ENCODE peak calls at places on chromosomes 12 and 14, in four cellular contexts. G, T, N and E are unnamed samples.

GRCh38 chr12:96218989-96219678 is 25.0 kb downstream of the ELK3 start:
- DNase-seq in N (no peak), T (no peak), G (no peak), E (no peak)

GRCh38 chr14:104895207-104895785 is 29.4 kb upstream of the PLD4 start:
- DNase-seq in N (no peak), T (no peak), G (no peak), E (peak)

GRCh38 chr12:121128908-121129704 is 3.6 kb upstream of the P2RX7 start:
- DNase-seq in G (no peak), N (peak), T (no peak), E (peak)

GRCh38 chr12:113161415-113162016 is 12.0 kb downstream of the CFAP73 start:
- DNase-seq in G (peak), N (no peak), T (peak), E (no peak)

GRCh38 chr12:51820721-51821422 is 27.6 kb downstream of the FIGNL2 start:
- DNase-seq in N (no peak), T (peak), G (peak), E (no peak)

GRCh38 chr12:115260807-115261161 is 576.8 kb upstream of the TBX3 start:
- DNase-seq in T (no peak), N (no peak), G (no peak), E (no peak)

GRCh38 chr12:103905730-103906349 is 24.4 kb upstream of the HSP90B1 start:
- DNase-seq in G (no peak), T (no peak), N (no peak), E (no peak)

GRCh38 chr14:91409991-91410401 is 7.6 kb downstream of the CCDC88C start:
- DNase-seq in N (no peak), G (no peak), T (no peak), E (no peak)

GRCh38 chr12:109157986-109158385 is 41.6 kb downstream of the ACACB start:
- DNase-seq in N (no peak), G (no peak), T (no peak), E (no peak)

GRCh38 chr14:99239661-99240092 is 32.3 kb downstream of the BCL11B start:
- DNase-seq in G (no peak), T (no peak), N (no peak), E (no peak)

GRCh38 chr12:112909693-112910092 is 2.9 kb downstream of the OAS1 start:
- DNase-seq in T (no peak), N (no peak), G (no peak), E (no peak)

GRCh38 chr14:96254696-96255095 is 1.3 kb upstream of the BDKRB1 start:
- DNase-seq in T (no peak), N (peak), G (no peak), E (no peak)

GRCh38 chr12:111126331-111126730 is 206.0 kb upstream of the MYL2 start:
- DNase-seq in G (no peak), T (no peak), N (no peak), E (peak)

GRCh38 chr12:67645571-67645970 is 3.0 kb upstream of the DYRK2 start:
- DNase-seq in G (no peak), T (no peak), N (peak), E (no peak)

GRCh38 chr12:41013921-41014642 is 174.0 kb upstream of the PDZRN4 start:
- DNase-seq in N (peak), T (no peak), G (no peak), E (no peak)

GRCh38 chr12:110658882-110659281 is 30.0 kb downstream of the HVCN1 start:
- DNase-seq in T (no peak), N (no peak), G (no peak), E (no peak)

GRCh38 chr14:70856851-70857498 is 47.7 kb upstream of the MAP3K9 start:
- DNase-seq in T (no peak), G (no peak), N (peak), E (no peak)

GRCh38 chr14:91229743-91230200 is 14.7 kb downstream of the GPR68 start:
- DNase-seq in G (no peak), N (peak), T (no peak), E (no peak)

GRCh38 chr14:70069186-70069585 is 119.6 kb downstream of the SLC8A3 start:
- DNase-seq in T (no peak), N (no peak), G (no peak), E (no peak)

GRCh38 chr14:21104448-21105060 is 3.7 kb downstream of the TMEM253 start:
- DNase-seq in N (peak), G (no peak), T (peak), E (peak)

GRCh38 chr12:2925322-2925995 is 33.7 kb upstream of the TEAD4 start:
- DNase-seq in T (no peak), N (no peak), G (no peak), E (no peak)

GRCh38 chr12:47078733-47079364 is 572 bp upstream of the PCED1B start:
- DNase-seq in T (peak), G (no peak), N (peak), E (peak)

GRCh38 chr12:977163-977562 is 13.9 kb upstream of the ERC1 start:
- DNase-seq in T (no peak), G (no peak), N (no peak), E (no peak)

GRCh38 chr14:85573406-85573805 is 43.5 kb downstream of the FLRT2 start:
- DNase-seq in N (peak), G (no peak), T (no peak), E (no peak)

GRCh38 chr12:52896190-52897100 is 8.4 kb downstream of the KRT8 start:
- DNase-seq in N (peak), T (no peak), G (no peak), E (no peak)

GRCh38 chr14:33509927-33510535 is 440.8 kb downstream of the EGLN3 start:
- DNase-seq in N (peak), T (no peak), G (no peak), E (peak)

GRCh38 chr12:51217133-51217967 is 512 bp downstream of the POU6F1 start:
- DNase-seq in N (peak), G (peak), T (peak), E (peak)

GRCh38 chr14:21520718-21521117 is 5.4 kb downstream of the SALL2 start:
- DNase-seq in G (no peak), N (no peak), T (no peak), E (no peak)

GRCh38 chr12:113468365-113469223 is 3.1 kb downstream of the LHX5 start:
- DNase-seq in G (peak), N (no peak), T (peak), E (no peak)

GRCh38 chr14:21019377-21019776 is 5.5 kb downstream of the NDRG2 start:
- DNase-seq in N (no peak), G (no peak), T (no peak), E (no peak)

GRCh38 chr12:48999371-49000131 is at the start of gene DDN:
- DNase-seq in N (peak), G (no peak), T (peak), E (peak)

GRCh38 chr12:129839679-129840078 is 64.1 kb downstream of the TMEM132D start:
- DNase-seq in G (no peak), T (no peak), N (no peak), E (no peak)

GRCh38 chr12:107514887-107515445 is 170.6 kb upstream of the PWP1 start:
- DNase-seq in T (no peak), G (no peak), N (peak), E (no peak)

GRCh38 chr14:99517046-99517642 is 35.9 kb downstream of the CCNK start:
- DNase-seq in N (no peak), G (no peak), T (no peak), E (no peak)

GRCh38 chr14:104117341-104118005 is 20.9 kb upstream of the KIF26A start:
- DNase-seq in G (no peak), T (peak), N (no peak), E (no peak)

GRCh38 chr12:116657921-116658495 is 79.9 kb downstream of the SPRING1 start:
- DNase-seq in N (no peak), G (no peak), T (no peak), E (no peak)
- H3K27ac ChIP-seq in N (no peak), G (no peak), T (no peak), E (no peak)

GRCh38 chr14:75295061-75295461 is 16.4 kb downstream of the FOS start:
- DNase-seq in G (peak), N (peak), T (peak), E (peak)
- H3K27ac ChIP-seq in G (no peak), N (peak), T (no peak), E (peak)

GRCh38 chr12:118297284-118297683 is 75.4 kb downstream of the TAOK3 start:
- DNase-seq in N (no peak), G (no peak), T (no peak), E (no peak)
- H3K27ac ChIP-seq in N (no peak), G (no peak), T (no peak), E (no peak)

GRCh38 chr12:7501031-7501585 is 2.5 kb downstream of the CD163 start:
- DNase-seq in G (no peak), N (no peak), T (no peak), E (no peak)

GRCh38 chr12:7498832-7499231 is 4.7 kb downstream of the CD163 start:
- DNase-seq in G (no peak), N (peak), T (no peak), E (no peak)

GRCh38 chr12:7502612-7503011 is 965 bp downstream of the CD163 start:
- DNase-seq in G (no peak), N (no peak), T (no peak), E (no peak)

GRCh38 chr12:7503686-7504085 is at the start of gene CD163:
- DNase-seq in N (no peak), T (no peak), G (no peak), E (no peak)
- H3K27ac ChIP-seq in N (no peak), T (no peak), G (no peak), E (peak)

GRCh38 chr12:93742086-93742934 is 65.1 kb downstream of the CRADD start:
- DNase-seq in T (peak), G (peak), N (peak), E (peak)

GRCh38 chr12:93741741-93742085 is 64.5 kb downstream of the CRADD start:
- DNase-seq in T (peak), G (peak), N (no peak), E (no peak)

GRCh38 chr12:93743999-93744689 is 67.0 kb downstream of the CRADD start:
- DNase-seq in G (no peak), N (no peak), T (no peak), E (no peak)

GRCh38 chr12:93745304-93745703 is 68.1 kb downstream of the CRADD start:
- DNase-seq in N (no peak), T (no peak), G (no peak), E (no peak)

GRCh38 chr12:93743229-93743998 is 66.2 kb downstream of the CRADD start:
- DNase-seq in G (no peak), N (no peak), T (no peak), E (no peak)
- H3K27ac ChIP-seq in G (no peak), N (no peak), T (no peak), E (peak)

GRCh38 chr14:59252772-59253500 is 64.5 kb downstream of the DAAM1 start:
- DNase-seq in N (peak), G (no peak), T (no peak), E (no peak)
- H3K27ac ChIP-seq in N (peak), G (no peak), T (no peak), E (no peak)

DNA sequence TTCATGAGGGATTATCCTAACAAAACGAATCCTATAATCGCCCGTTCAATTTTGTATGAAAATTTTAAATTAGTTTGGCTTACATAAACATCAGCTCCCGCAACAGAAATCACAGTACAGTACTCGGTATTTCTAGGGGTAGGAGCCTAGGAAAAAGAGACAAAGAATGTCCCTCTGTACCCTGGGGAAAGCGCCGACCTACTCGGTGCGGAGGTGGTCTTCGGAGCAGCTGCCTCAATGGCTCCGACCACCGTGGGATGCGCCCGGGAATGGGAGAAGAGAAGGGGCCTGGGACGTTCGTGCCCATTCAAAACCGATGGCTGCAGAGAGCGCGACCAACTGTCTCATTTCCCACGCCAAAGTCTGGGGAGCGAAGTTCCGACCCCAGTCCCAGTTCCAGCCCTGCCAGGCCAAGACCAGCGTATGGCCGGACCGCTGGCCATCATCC is 627 bp downstream of the GNPNAT1 start:
- DNase-seq in T (no peak), G (no peak), N (no peak), E (no peak)
- H3K27ac ChIP-seq in T (no peak), G (peak), N (peak), E (peak)

GRCh38 chr14:22845821-22846625 is 9.6 kb downstream of the MMP14 start:
- DNase-seq in T (no peak), N (no peak), G (no peak), E (no peak)

GRCh38 chr14:22847661-22848341 is 11.4 kb downstream of the MMP14 start:
- DNase-seq in N (peak), G (no peak), T (peak), E (no peak)

GRCh38 chr14:22846811-22847307 is 10.5 kb downstream of the MMP14 start:
- DNase-seq in G (no peak), N (no peak), T (no peak), E (no peak)

GRCh38 chr14:22849212-22849819 is 12.9 kb downstream of the MMP14 start:
- DNase-seq in G (no peak), N (peak), T (no peak), E (peak)

DNA sequence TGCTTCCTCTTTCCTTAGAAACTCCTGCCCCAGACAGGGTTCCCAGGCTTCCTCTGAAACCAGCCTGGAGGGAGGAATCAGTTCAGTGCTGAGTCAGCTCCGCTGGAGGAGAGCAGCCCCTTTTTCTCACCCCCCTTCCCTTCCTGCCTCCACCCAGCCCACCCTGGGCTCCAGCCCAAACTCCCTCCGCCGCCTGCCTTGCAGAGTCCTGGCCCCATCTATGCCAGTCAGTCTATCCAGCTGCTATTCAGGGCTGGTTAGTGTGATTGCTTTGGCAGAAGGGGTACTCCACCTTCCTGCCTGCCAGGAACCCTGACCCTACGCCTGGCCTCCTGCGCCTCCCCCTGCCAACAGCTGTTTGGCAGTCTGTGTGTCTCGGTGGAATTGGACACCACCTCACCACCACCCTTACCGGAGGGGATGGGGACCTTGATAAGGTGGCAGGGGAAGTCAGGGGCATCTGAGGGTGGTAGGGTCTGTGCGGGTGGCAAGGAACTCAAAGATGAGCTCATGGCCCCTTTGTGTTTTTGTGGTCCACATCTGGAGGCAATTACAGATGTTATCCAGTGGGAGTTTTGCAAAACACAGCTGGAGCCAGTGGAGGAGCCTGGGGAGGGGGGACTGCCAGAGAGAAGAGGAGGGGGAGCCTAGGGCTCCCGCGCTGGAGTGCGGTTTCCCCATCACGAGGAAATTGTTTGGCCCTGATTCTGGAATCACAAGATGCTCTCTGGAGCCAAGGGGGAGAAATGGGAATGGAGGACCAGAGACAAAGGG is 12.2 kb downstream of the MMP14 start:
- DNase-seq in T (peak), N (peak), G (no peak), E (no peak)
- H3K27ac ChIP-seq in T (no peak), N (peak), G (no peak), E (peak)

GRCh38 chr12:26240329-26240815 is 45.0 kb downstream of the SSPN start:
- DNase-seq in N (no peak), T (no peak), G (no peak), E (no peak)
- H3K27ac ChIP-seq in N (no peak), T (no peak), G (no peak), E (no peak)